ENCODE peak calls at places on chromosomes 4 and X, in six cellular contexts. E is H9, U is neuronal stem cell, M is IMR-90, T is H1, N is trophoblast cell. C is an unnamed sample.

GRCh38 chr4:185833055-185833598 is 21.1 kb upstream of the SORBS2 start:
- DNase-seq in N (no peak), M (peak; percentile 21), U (no peak), T (no peak), E (no peak), C (no peak)

GRCh38 chr4:84596826-84597225 is 13.9 kb downstream of the CDS1 start:
- DNase-seq in E (peak; percentile 67), N (no peak), M (no peak), U (no peak), T (no peak), C (no peak)

GRCh38 chr4:825969-826330 is at the start of gene CPLX1:
- DNase-seq in T (peak; percentile 62), E (no peak), M (no peak), N (no peak), U (no peak), C (peak; percentile 24)

GRCh38 chr4:139740531-139741041 is 75.0 kb downstream of the MGST2 start:
- DNase-seq in U (no peak), N (no peak), E (no peak), M (peak; percentile 97), T (peak; percentile 43), C (peak; percentile 89)

GRCh38 chr4:73740353-73740778 is at the start of gene CXCL8:
- DNase-seq in U (no peak), T (no peak), M (peak; percentile 91), E (no peak), N (peak; percentile 66), C (peak; percentile 96)

GRCh38 chrX:11130142-11130541 is 19.0 kb downstream of the HCCS start:
- DNase-seq in E (no peak), U (no peak), M (no peak), N (no peak), T (no peak), C (no peak)

GRCh38 chrX:45803383-45803921 is 602.8 kb upstream of the DIPK2B start:
- DNase-seq in N (peak; percentile 54), T (no peak), M (peak; percentile 94), E (no peak), U (no peak), C (peak; percentile 90)

GRCh38 chr4:135316266-135316779 is 1114.7 kb upstream of the PABPC4L start:
- DNase-seq in M (no peak), N (no peak), E (no peak), T (no peak), U (no peak), C (no peak)

GRCh38 chr4:35247047-35247446 is 997.3 kb downstream of the ARAP2 start:
- DNase-seq in N (no peak), M (no peak), E (no peak), U (no peak), T (no peak), C (no peak)

GRCh38 chr4:126733301-126733700 is 899.5 kb upstream of the INTU start:
- DNase-seq in U (no peak), M (peak; percentile 19), T (no peak), N (no peak), E (no peak), C (no peak)

GRCh38 chr4:147994491-147995385 is 262.9 kb downstream of the ARHGAP10 start:
- DNase-seq in E (no peak), U (no peak), N (no peak), T (no peak), M (peak; percentile 34), C (no peak)

GRCh38 chr4:76703123-76703490 is 194.8 kb downstream of the SOWAHB start:
- DNase-seq in E (no peak), M (no peak), U (no peak), N (peak; percentile 89), T (no peak), C (peak; percentile 43)

GRCh38 chr4:151644625-151645024 is 116.2 kb downstream of the GATB start:
- DNase-seq in N (no peak), T (peak; percentile 65), M (no peak), E (peak; percentile 75), U (peak; percentile 57), C (peak; percentile 18)

GRCh38 chrX:16100673-16101072 is 22.7 kb upstream of the GRPR start:
- DNase-seq in N (no peak), M (no peak), T (no peak), E (no peak), U (no peak), C (no peak)

GRCh38 chr4:7206385-7206784 is 14.0 kb downstream of the SORCS2 start:
- DNase-seq in E (no peak), U (no peak), T (no peak), N (no peak), M (peak; percentile 76), C (peak; percentile 73)

GRCh38 chr4:67104145-67104544 is 441.2 kb downstream of the CENPC start:
- DNase-seq in N (no peak), M (no peak), T (no peak), E (no peak), U (no peak), C (no peak)

GRCh38 chr4:67106846-67107467 is 438.3 kb downstream of the CENPC start:
- DNase-seq in M (no peak), U (no peak), T (no peak), N (no peak), E (no peak), C (peak; percentile 35)

GRCh38 chr4:67109276-67109675 is 436.0 kb downstream of the CENPC start:
- DNase-seq in T (no peak), E (no peak), U (no peak), N (no peak), M (no peak), C (no peak)
- H3K14ac ChIP-seq in T (no peak overlapping the region), E (no peak overlapping the region), U (no peak overlapping the region), N (no peak overlapping the region), M (no peak overlapping the region), C (no peak overlapping the region)

DNA sequence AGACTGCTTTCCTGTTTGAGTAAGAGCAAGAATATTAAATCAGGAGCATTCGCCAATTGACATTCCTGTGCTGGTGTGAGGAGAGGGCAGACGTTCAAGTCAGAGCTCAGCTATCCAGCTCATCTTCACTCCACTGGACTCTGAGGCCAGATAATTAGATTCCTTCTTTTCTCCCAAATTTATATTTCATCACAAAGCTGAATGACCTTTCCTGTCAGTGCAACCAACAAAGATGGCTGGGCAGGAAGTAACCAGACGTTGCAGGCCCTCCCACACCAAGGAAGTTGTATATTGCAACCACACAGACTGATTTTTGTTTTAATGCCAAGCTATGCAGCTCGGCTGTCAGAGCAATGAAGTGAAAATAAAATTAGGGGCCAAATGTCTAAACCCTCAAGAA is 578.8 kb upstream of the FAT1 start:
- DNase-seq in T (no peak), E (no peak), M (peak; percentile 39), N (no peak), U (no peak), C (no peak)
- H2AFZ ChIP-seq in T (no peak overlapping the region), E (no peak overlapping the region), M (peak overlapping the region; percentile 79), N (no peak overlapping the region), U (peak overlapping the region; percentile 72), C (no peak overlapping the region)

GRCh38 chr4:138659640-138660325 is 355.8 kb upstream of the NOCT start:
- DNase-seq in U (no peak), M (no peak), T (peak; percentile 53), E (peak; percentile 71), N (no peak), C (no peak)
- H4K8ac ChIP-seq in U (no peak overlapping the region), M (no peak overlapping the region), T (no peak overlapping the region), E (no peak overlapping the region), N (no peak overlapping the region), C (no peak overlapping the region)

GRCh38 chrX:42017971-42018370 is 94.6 kb upstream of the CASK start:
- DNase-seq in M (no peak), E (no peak), U (no peak), T (no peak), N (no peak), C (no peak)
- H3K14ac ChIP-seq in M (no peak overlapping the region), E (no peak overlapping the region), U (no peak overlapping the region), T (no peak overlapping the region), N (no peak overlapping the region), C (no peak overlapping the region)

GRCh38 chr4:142715727-142716126 is 130.4 kb downstream of the INPP4B start:
- DNase-seq in M (no peak), U (no peak), T (no peak), N (no peak), E (no peak), C (no peak)

GRCh38 chr4:142721187-142721586 is 124.9 kb downstream of the INPP4B start:
- DNase-seq in T (no peak), M (peak; percentile 10), N (no peak), E (no peak), U (no peak), C (no peak)

GRCh38 chr4:142719854-142720541 is 126.1 kb downstream of the INPP4B start:
- DNase-seq in U (no peak), M (peak; percentile 21), E (no peak), T (no peak), N (no peak), C (peak; percentile 9)

GRCh38 chr4:142713282-142714030 is 132.6 kb downstream of the INPP4B start:
- DNase-seq in U (no peak), E (no peak), N (no peak), T (no peak), M (no peak), C (no peak)

DNA sequence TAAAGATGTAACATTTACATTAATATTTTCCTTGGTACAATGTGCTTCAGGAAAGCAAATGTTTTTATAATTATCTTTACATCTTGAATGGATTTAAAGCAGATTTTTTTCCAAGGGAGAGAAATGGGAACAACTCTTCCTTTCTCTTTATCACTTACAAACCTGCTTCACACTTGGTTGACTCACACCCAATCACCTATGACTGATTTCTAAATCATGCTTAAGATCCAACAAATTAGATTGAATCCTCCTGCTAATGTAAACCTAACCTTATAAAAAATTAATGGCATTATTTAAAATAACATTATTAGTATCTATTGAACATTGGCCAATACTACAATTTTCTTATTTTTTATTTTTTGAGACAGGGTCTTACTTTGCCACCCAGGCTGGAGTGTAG is 127.1 kb downstream of the INPP4B start:
- DNase-seq in E (no peak), U (no peak), M (no peak), N (no peak), T (no peak), C (no peak)
- H2AFZ ChIP-seq in E (no peak overlapping the region), U (no peak overlapping the region), M (no peak overlapping the region), N (no peak overlapping the region), T (no peak overlapping the region), C (no peak overlapping the region)

DNA sequence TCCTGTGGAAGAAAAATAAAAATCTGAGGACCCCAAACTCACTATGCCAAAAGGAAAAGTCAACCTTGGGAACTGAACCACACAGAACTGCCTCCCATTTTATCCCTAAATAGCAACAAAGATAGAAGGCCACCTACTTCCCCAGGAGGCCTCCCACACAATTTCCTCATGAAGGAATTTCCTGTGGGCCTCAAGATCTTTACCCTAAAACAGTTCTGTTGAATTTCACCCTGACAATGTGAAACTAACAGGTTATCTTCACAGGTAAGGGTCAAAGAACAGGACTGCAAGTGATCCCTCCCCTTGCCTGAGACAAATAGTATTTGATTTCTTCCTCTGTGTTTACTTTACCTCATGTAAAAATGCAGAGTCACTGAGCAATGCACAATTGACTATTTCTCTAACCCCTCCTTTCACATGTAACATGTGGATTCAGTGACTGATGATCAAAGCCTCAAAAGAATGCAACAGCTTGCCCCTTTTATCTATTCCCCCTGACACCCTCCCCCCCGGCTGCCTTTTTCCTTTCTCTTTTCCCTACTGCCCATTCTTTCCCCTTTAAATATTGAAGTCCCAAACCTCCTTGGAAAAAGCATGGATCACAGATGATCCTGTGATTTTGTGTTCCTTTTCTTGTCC is 33.3 kb downstream of the MEPE start:
- DNase-seq in T (no peak), M (peak; percentile 28), E (peak; percentile 65), U (no peak), N (no peak), C (peak; percentile 29)
- H4K8ac ChIP-seq in T (no peak overlapping the region), M (no peak overlapping the region), E (no peak overlapping the region), U (no peak overlapping the region), N (no peak overlapping the region), C (no peak overlapping the region)

GRCh38 chr4:64682946-64683345 is 273.7 kb upstream of the TECRL start:
- DNase-seq in U (no peak), N (no peak), T (no peak), M (no peak), E (no peak), C (no peak)
- H3K14ac ChIP-seq in U (no peak overlapping the region), N (no peak overlapping the region), T (no peak overlapping the region), M (no peak overlapping the region), E (no peak overlapping the region), C (no peak overlapping the region)

C was measured in mesenchymal stem cell.